ENCODE peak calls at places on chromosome 12, in seven cellular contexts. D, W, X, S, L, E and U are unnamed samples.

GRCh38 chr12:121288158-121288848 is 8.2 kb downstream of the CAMKK2 start:
- DNase-seq in D (no peak), W (no peak), X (no peak), S (peak; percentile 7), L (no peak), E (no peak), U (no peak)

GRCh38 chr12:58959639-58960300 is 39.5 kb upstream of the LRIG3 start:
- DNase-seq in D (no peak), W (no peak), X (no peak), S (no peak), L (no peak), E (no peak), U (no peak)

GRCh38 chr12:40691913-40692616 is at the start of gene CNTN1:
- DNase-seq in D (no peak), W (no peak), X (no peak), S (peak; percentile 6), L (no peak), E (peak; percentile 83), U (peak; percentile 80)

GRCh38 chr12:98259667-98260066 is 255.7 kb upstream of the TMPO start:
- DNase-seq in D (no peak), W (no peak), X (peak; percentile 38), S (no peak), L (no peak), E (no peak), U (no peak)

GRCh38 chr12:93880853-93881522 is 203.8 kb downstream of the CRADD start:
- DNase-seq in D (peak; percentile 26), W (no peak), X (no peak), S (no peak), L (no peak), E (no peak), U (no peak)

GRCh38 chr12:123022205-123022604 is 41.7 kb downstream of the ARL6IP4 start:
- DNase-seq in D (no peak), W (no peak), X (no peak), S (no peak), L (no peak), E (no peak), U (no peak)

GRCh38 chr12:90854136-90854689 is 100.8 kb downstream of the CCER1 start:
- DNase-seq in D (no peak), W (no peak), X (no peak), S (peak; percentile 7), L (peak; percentile 12), E (no peak), U (no peak)

GRCh38 chr12:118103601-118104382 is at the start of gene VSIG10:
- DNase-seq in D (no peak), W (peak; percentile 86), X (no peak), S (peak; percentile 78), L (peak; percentile 71), E (peak; percentile 91), U (peak; percentile 84)

GRCh38 chr12:26610774-26611173 is 222.2 kb downstream of the ITPR2 start:
- DNase-seq in D (no peak), W (no peak), X (no peak), S (no peak), L (no peak), E (no peak), U (no peak)

GRCh38 chr12:132445884-132446471 is 44.0 kb upstream of the FBRSL1 start:
- DNase-seq in D (no peak), W (peak; percentile 64), X (no peak), S (peak; percentile 95), L (no peak), E (no peak), U (no peak)

GRCh38 chr12:43675048-43675904 is 83.3 kb downstream of the PUS7L start:
- DNase-seq in D (no peak), W (no peak), X (no peak), S (no peak), L (no peak), E (no peak), U (no peak)

GRCh38 chr12:54287316-54288157 is 7.0 kb downstream of the HNRNPA1 start:
- DNase-seq in D (no peak), W (no peak), X (no peak), S (peak; percentile 4), L (no peak), E (no peak), U (no peak)

GRCh38 chr12:45244561-45245348 is 28.9 kb downstream of the ANO6 start:
- DNase-seq in D (no peak), W (no peak), X (peak; percentile 56), S (no peak), L (no peak), E (no peak), U (no peak)

GRCh38 chr12:53805067-53805466 is 53.3 kb upstream of the CISTR start:
- DNase-seq in D (no peak), W (no peak), X (no peak), S (no peak), L (no peak), E (no peak), U (no peak)

GRCh38 chr12:70418101-70418500 is 52.0 kb downstream of the KCNMB4 start:
- DNase-seq in D (no peak), W (no peak), X (no peak), S (no peak), L (no peak), E (no peak), U (no peak)

GRCh38 chr12:58850826-58851225 is 69.5 kb downstream of the LRIG3 start:
- DNase-seq in D (no peak), W (no peak), X (no peak), S (no peak), L (no peak), E (no peak), U (no peak)

GRCh38 chr12:115771601-115772000 is 505.9 kb downstream of the MED13L start:
- DNase-seq in D (peak; percentile 91), W (no peak), X (no peak), S (no peak), L (no peak), E (no peak), U (no peak)

GRCh38 chr12:13101854-13102375 is 1.6 kb downstream of the GSG1 start:
- DNase-seq in D (peak; percentile 91), W (no peak), X (no peak), S (no peak), L (peak; percentile 62), E (no peak), U (no peak)

GRCh38 chr12:23862746-23863145 is 86.7 kb downstream of the SOX5 start:
- DNase-seq in D (no peak), W (no peak), X (no peak), S (no peak), L (no peak), E (no peak), U (no peak)

GRCh38 chr12:116160883-116161458 is 116.5 kb downstream of the MED13L start:
- DNase-seq in D (no peak), W (no peak), X (no peak), S (no peak), L (no peak), E (no peak), U (no peak)

GRCh38 chr12:124386661-124387509 is 92.0 kb downstream of the RFLNA start:
- DNase-seq in D (no peak), W (no peak), X (no peak), S (no peak), L (no peak), E (no peak), U (no peak)
- TF ChIP-seq POLR2AphosphoS5 in D (no peak), W (no peak), X (no peak), S (no peak), L (no peak), E (no peak), U (no peak)

DNA sequence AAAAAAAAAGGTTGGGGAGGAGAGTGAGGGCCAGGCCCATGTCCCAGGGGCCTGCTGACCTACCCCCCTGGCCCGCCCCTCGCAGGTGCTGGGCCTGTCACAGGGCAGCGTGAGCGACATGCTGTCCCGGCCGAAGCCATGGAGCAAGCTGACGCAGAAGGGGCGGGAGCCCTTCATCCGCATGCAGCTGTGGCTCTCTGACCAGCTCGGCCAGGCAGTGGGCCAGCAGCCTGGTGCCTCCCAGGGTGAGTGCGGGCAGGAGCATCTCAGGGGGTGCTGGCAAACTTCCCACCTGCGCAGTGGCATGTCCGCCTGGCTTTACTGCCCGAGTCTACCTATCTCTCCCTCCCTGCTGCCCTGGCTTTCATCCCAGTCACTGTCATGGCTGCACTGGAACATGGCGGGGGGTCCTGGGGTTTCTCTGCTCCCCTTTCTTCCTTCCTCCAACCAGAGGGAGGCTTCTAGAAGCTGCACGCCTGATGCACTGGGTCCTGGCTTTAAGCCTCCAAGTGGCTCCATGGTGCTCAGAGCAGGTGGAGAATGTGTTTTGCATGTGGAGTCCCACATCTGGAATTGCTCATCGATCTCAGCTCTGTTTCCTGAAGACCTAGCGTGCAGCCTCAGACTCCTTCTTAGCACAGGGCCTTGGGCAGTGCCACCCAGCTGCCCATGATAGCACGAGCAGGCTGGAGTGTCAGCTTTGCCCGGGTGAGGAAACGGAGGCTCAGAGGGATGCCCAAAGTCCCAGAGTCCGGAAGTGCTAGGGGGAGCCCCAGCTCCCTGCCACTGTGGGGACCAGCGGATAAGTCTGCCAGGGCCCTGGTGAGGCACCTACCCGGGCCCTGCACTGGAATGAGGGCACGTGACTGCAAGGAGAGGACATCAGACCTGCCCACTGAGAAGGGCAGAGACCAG is 46.3 kb downstream of the PHETA1 start:
- DNase-seq in D (no peak), W (no peak), X (no peak), S (no peak), L (no peak), E (peak; percentile 67), U (no peak)
- TF ChIP-seq EP300 in D (no peak), W (no peak), X (no peak), S (no peak), L (no peak), E (no peak), U (no peak)

GRCh38 chr12:6212086-6212485 is 11.9 kb downstream of the CD9 start:
- DNase-seq in D (no peak), W (no peak), X (no peak), S (no peak), L (no peak), E (no peak), U (no peak)
- H3K27ac ChIP-seq in D (peak overlapping the region; percentile 94), W (peak overlapping the region; percentile 99), X (no peak overlapping the region), S (no peak overlapping the region), L (no peak overlapping the region), E (peak overlapping the region; percentile 99), U (peak overlapping the region; percentile 99)

GRCh38 chr12:76038176-76038575 is 6.6 kb upstream of the PHLDA1 start:
- DNase-seq in D (no peak), W (no peak), X (no peak), S (no peak), L (no peak), E (no peak), U (no peak)

GRCh38 chr12:76042147-76042546 is 10.6 kb upstream of the PHLDA1 start:
- DNase-seq in D (no peak), W (no peak), X (no peak), S (no peak), L (no peak), E (no peak), U (no peak)

GRCh38 chr12:76041406-76041805 is 9.8 kb upstream of the PHLDA1 start:
- DNase-seq in D (no peak), W (no peak), X (no peak), S (no peak), L (no peak), E (no peak), U (no peak)

GRCh38 chr12:76043377-76043776 is 11.8 kb upstream of the PHLDA1 start:
- DNase-seq in D (no peak), W (no peak), X (no peak), S (no peak), L (no peak), E (no peak), U (no peak)

DNA sequence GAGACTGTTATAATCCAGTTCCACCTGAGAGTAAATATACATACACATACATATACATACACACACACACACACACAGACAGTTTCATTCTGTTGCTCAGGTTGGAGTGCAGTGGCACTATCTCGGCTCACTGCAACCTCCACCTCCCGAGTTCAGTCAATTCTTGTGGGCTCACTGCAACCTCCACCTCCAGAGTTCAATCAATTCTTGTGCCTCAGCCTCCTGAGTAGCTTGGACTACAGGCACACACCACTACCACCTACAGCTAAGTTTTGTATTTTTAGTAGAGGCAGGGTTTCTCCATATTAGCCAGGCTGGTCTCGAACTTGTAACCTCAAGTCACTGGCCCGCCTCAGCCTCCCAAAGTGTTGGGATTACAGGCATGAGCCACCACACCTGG is 8.9 kb upstream of the PHLDA1 start:
- DNase-seq in D (no peak), W (no peak), X (no peak), S (no peak), L (no peak), E (no peak), U (no peak)
- TF ChIP-seq POLR2AphosphoS5 in D (no peak), W (no peak), X (no peak), S (no peak), L (no peak), E (no peak), U (no peak)